ENCODE peak calls at places on chromosomes 11 and 22, in four cellular contexts. I, Z, T and E are unnamed samples.

GRCh38 chr11:73192272-73192671 is 25.8 kb upstream of the P2RY2 start:
- DNase-seq in I (no peak), Z (no peak), T (no peak), E (no peak)

GRCh38 chr11:2691355-2691761 is 8.4 kb downstream of the KCNQ1OT1 start:
- DNase-seq in I (no peak), Z (no peak), T (no peak), E (no peak)

GRCh38 chr11:119108857-119109221 is 1.7 kb downstream of the C2CD2L start:
- DNase-seq in I (no peak), Z (no peak), T (no peak), E (no peak)

GRCh38 chr11:47631473-47631872 is 10.9 kb downstream of the MTCH2 start:
- DNase-seq in I (no peak), Z (no peak), T (no peak), E (no peak)

GRCh38 chr22:29740216-29740615 is 20.4 kb downstream of the CABP7 start:
- DNase-seq in I (no peak), Z (no peak), T (no peak), E (no peak)

GRCh38 chr11:92276773-92277172 is 52.2 kb downstream of the FAT3 start:
- DNase-seq in I (no peak), Z (no peak), T (peak), E (no peak)

GRCh38 chr22:22942511-22943329 is 55.1 kb downstream of the IGLL5 start:
- DNase-seq in I (peak), Z (peak), T (peak), E (peak)

GRCh38 chr11:1237128-1237580 is 14.3 kb downstream of the MUC5B start:
- DNase-seq in I (no peak), Z (no peak), T (no peak), E (peak)

GRCh38 chr11:117950999-117951961 is 22.1 kb upstream of the TMPRSS13 start:
- DNase-seq in I (peak), Z (no peak), T (no peak), E (no peak)

GRCh38 chr11:64204464-64204989 is 2.0 kb upstream of the FERMT3 start:
- DNase-seq in I (peak), Z (peak), T (peak), E (peak)

GRCh38 chr22:24432059-24432853 is 4.9 kb downstream of the ADORA2A start:
- DNase-seq in I (no peak), Z (peak), T (no peak), E (no peak)

GRCh38 chr11:17810736-17811135 is 76.2 kb downstream of the KCNC1 start:
- DNase-seq in I (no peak), Z (peak), T (no peak), E (no peak)

GRCh38 chr11:23425379-23425778 is 565.1 kb upstream of the CCDC179 start:
- DNase-seq in I (no peak), Z (no peak), T (no peak), E (no peak)

GRCh38 chr11:9090488-9091043 is 833 bp downstream of the SCUBE2 start:
- DNase-seq in I (no peak), Z (peak), T (no peak), E (no peak)

GRCh38 chr11:134069996-134070845 is 1.3 kb downstream of the JAM3 start:
- DNase-seq in I (no peak), Z (no peak), T (no peak), E (no peak)

GRCh38 chr11:116720895-116721294 is 51.9 kb downstream of the BUD13 start:
- DNase-seq in I (no peak), Z (no peak), T (no peak), E (no peak)

GRCh38 chr22:33116846-33117547 is 58.8 kb upstream of the SYN3 start:
- DNase-seq in I (no peak), Z (no peak), T (no peak), E (no peak)

GRCh38 chr11:113951487-113951886 is 23.4 kb upstream of the HTR3A start:
- DNase-seq in I (no peak), Z (peak), T (no peak), E (no peak)

GRCh38 chr11:107076832-107077231 is 58.6 kb upstream of the GUCY1A2 start:
- DNase-seq in I (no peak), Z (no peak), T (no peak), E (no peak)